ENCODE peak calls at places on chromosomes 12 and 14, in nine cellular contexts. Y, V, B, L, N, K, R, T and M are unnamed samples. For H3K4me1, the result is how much of the 10 kb centered on the place peaks cover.

GRCh38 chr12:54592316-54592715 is 3.9 kb upstream of the PPP1R1A start:
- DNase-seq in Y (no peak), V (no peak), B (no peak), L (no peak), N (no peak), K (no peak), R (no peak), T (peak), M (no peak)

GRCh38 chr12:104055686-104056388 is 5.8 kb upstream of the GLT8D2 start:
- DNase-seq in Y (no peak), V (no peak), B (no peak), L (no peak), N (no peak), K (peak), R (no peak), T (peak), M (peak)

GRCh38 chr12:52217223-52217622 is 15.8 kb upstream of the KRT7 start:
- DNase-seq in Y (peak), V (peak), B (no peak), L (peak), N (no peak), K (peak), R (no peak), T (no peak), M (peak)

GRCh38 chr12:102169922-102170698 is 27.5 kb downstream of the PMCH start:
- DNase-seq in Y (no peak), V (peak), B (peak), L (no peak), N (no peak), K (no peak), R (no peak), T (peak), M (no peak)

GRCh38 chr12:27331299-27331926 is 1.2 kb upstream of the BMAL2 start:
- DNase-seq in Y (no peak), V (peak), B (no peak), L (no peak), N (peak), K (no peak), R (no peak), T (peak), M (no peak)

GRCh38 chr12:65597527-65597926 is 226.8 kb upstream of the HMGA2 start:
- DNase-seq in Y (no peak), V (no peak), B (no peak), L (no peak), N (no peak), K (no peak), R (no peak), T (peak), M (no peak)

GRCh38 chr14:69610859-69611263 is 535 bp upstream of the SUSD6 start:
- DNase-seq in Y (no peak), V (no peak), B (no peak), L (peak), N (no peak), K (no peak), R (no peak), T (no peak), M (no peak)

GRCh38 chr12:12893438-12893837 is 2.1 kb downstream of the GPRC5A start:
- DNase-seq in Y (no peak), V (no peak), B (no peak), L (no peak), N (no peak), K (no peak), R (no peak), T (no peak), M (no peak)

GRCh38 chr12:59076611-59077010 is 156.3 kb upstream of the LRIG3 start:
- DNase-seq in Y (no peak), V (no peak), B (no peak), L (no peak), N (no peak), K (no peak), R (no peak), T (no peak), M (no peak)

GRCh38 chr12:132593938-132594358 is 16.4 kb downstream of the LRCOL1 start:
- DNase-seq in Y (peak), V (peak), B (no peak), L (peak), N (no peak), K (peak), R (no peak), T (peak), M (peak)
- H3K4me3 ChIP-seq in Y (no peak), V (peak), B (no peak), L (no peak), N (no peak), K (peak), R (no peak), T (no peak), M (peak)

GRCh38 chr14:102527255-102528232 is 18.0 kb upstream of the ANKRD9 start:
- DNase-seq in Y (peak), V (peak), B (no peak), L (no peak), N (no peak), K (no peak), R (no peak), T (no peak), M (peak)
- H3K4me1 ChIP-seq in Y (half or more), V (under half), B (under half), L (under half), N (under half), K (under half), R (under half), T (under half), M (under half)

GRCh38 chr12:133124674-133125073 is 5.4 kb downstream of the ZNF891 start:
- DNase-seq in Y (no peak), V (no peak), B (no peak), L (no peak), N (no peak), K (no peak), R (no peak), T (no peak), M (no peak)

GRCh38 chr12:133130808-133131128 is 341 bp downstream of the ZNF10 start:
- DNase-seq in Y (peak), V (no peak), B (no peak), L (peak), N (no peak), K (peak), R (no peak), T (no peak), M (peak)

GRCh38 chr12:133130038-133130807 is at the start of the genes ZNF10 and ZNF891:
- DNase-seq in Y (peak), V (no peak), B (peak), L (peak), N (peak), K (peak), R (peak), T (peak), M (peak)

GRCh38 chr12:133129368-133130037 is 571 bp downstream of the ZNF891 start:
- DNase-seq in Y (peak), V (no peak), B (no peak), L (peak), N (no peak), K (no peak), R (no peak), T (peak), M (no peak)
- H3K27ac ChIP-seq in Y (peak), V (no peak), B (peak), L (peak), N (peak), K (peak), R (peak), T (peak), M (peak)

GRCh38 chr12:24711609-24712008 is 237.3 kb downstream of the BCAT1 start:
- DNase-seq in Y (no peak), V (no peak), B (no peak), L (no peak), N (no peak), K (no peak), R (no peak), T (no peak), M (no peak)
- H3K4me3 ChIP-seq in Y (no peak), V (no peak), B (no peak), L (no peak), N (no peak), K (no peak), R (no peak), T (no peak), M (no peak)

GRCh38 chr12:47085815-47086252 is 6.1 kb upstream of the AMIGO2 start:
- DNase-seq in Y (no peak), V (no peak), B (peak), L (no peak), N (no peak), K (no peak), R (peak), T (peak), M (peak)

GRCh38 chr12:47087088-47087688 is 7.4 kb upstream of the AMIGO2 start:
- DNase-seq in Y (no peak), V (no peak), B (no peak), L (no peak), N (no peak), K (no peak), R (no peak), T (peak), M (no peak)

GRCh38 chr12:47084172-47084571 is 4.4 kb upstream of the AMIGO2 start:
- DNase-seq in Y (no peak), V (no peak), B (no peak), L (no peak), N (no peak), K (no peak), R (no peak), T (no peak), M (no peak)

GRCh38 chr12:47091009-47091408 is 11.2 kb upstream of the AMIGO2 start:
- DNase-seq in Y (no peak), V (no peak), B (no peak), L (no peak), N (no peak), K (no peak), R (no peak), T (no peak), M (no peak)

DNA sequence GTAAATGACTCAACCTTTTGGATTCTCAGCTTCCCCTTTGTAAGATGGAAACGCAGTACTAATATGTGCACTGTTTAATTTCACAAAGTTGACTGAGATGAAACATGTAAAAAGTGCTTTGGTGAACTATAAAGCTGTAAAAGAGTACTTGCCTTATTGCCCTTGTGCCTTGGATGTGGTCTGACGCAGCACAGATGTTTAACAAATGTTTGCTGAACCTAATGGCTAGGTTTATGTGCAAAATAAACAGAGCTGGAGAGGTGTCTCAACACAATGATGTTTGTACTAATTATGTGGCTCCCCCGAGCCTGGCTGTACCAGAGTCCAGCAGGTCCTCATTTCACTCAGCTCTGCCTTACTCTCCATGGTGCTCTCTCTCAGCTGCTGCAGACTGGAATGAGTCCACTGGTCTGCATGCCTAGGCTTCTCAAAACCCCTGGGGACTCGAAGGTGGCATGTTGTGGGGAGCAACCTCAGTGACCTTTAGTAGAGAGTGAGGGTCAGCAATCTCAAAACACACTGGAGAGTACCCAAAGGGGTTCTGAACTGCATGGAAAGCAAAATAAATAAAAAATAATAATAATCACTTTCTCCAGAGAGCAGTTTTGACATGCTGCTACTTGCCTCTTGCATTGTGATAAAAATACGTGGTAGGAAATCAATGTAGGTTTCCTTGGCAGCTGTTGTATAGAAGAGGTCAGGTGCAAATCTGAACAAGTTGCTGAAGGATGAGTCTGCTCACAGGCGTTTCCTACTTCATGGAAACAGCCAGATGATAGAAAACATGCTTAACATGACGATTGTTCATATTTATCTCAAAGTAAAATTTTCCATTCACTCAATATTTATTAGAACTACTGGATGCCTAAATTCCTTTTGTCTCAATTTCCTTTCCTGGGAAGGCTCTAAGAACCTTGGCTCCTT is 8.5 kb upstream of the AMIGO2 start:
- DNase-seq in Y (no peak), V (no peak), B (no peak), L (no peak), N (no peak), K (no peak), R (no peak), T (peak), M (no peak)
- H3K4me1 ChIP-seq in Y (under half), V (under half), B (under half), L (under half), N (under half), K (under half), R (under half), T (under half), M (under half)

GRCh38 chr12:10220398-10221077 is 7.9 kb downstream of the GABARAPL1 start:
- DNase-seq in Y (no peak), V (no peak), B (no peak), L (peak), N (no peak), K (peak), R (no peak), T (peak), M (peak)
- H3K27ac ChIP-seq in Y (peak), V (no peak), B (no peak), L (no peak), N (no peak), K (peak), R (no peak), T (no peak), M (peak)

GRCh38 chr14:88824314-88825077 is at the start of gene TTC8:
- DNase-seq in Y (peak), V (peak), B (peak), L (peak), N (peak), K (peak), R (peak), T (peak), M (peak)

GRCh38 chr14:88821888-88822287 is 2.6 kb upstream of the TTC8 start:
- DNase-seq in Y (no peak), V (no peak), B (no peak), L (no peak), N (no peak), K (no peak), R (no peak), T (no peak), M (no peak)

GRCh38 chr14:88825078-88825458 is 617 bp downstream of the TTC8 start:
- DNase-seq in Y (no peak), V (no peak), B (no peak), L (no peak), N (no peak), K (no peak), R (no peak), T (peak), M (no peak)

GRCh38 chr14:88825503-88825902 is 1.1 kb downstream of the TTC8 start:
- DNase-seq in Y (no peak), V (no peak), B (no peak), L (no peak), N (no peak), K (no peak), R (no peak), T (no peak), M (no peak)

GRCh38 chr14:88823968-88824313 is 510 bp upstream of the TTC8 start:
- DNase-seq in Y (no peak), V (no peak), B (no peak), L (no peak), N (no peak), K (no peak), R (no peak), T (no peak), M (no peak)
- H3K4me3 ChIP-seq in Y (peak), V (peak), B (peak), L (peak), N (peak), K (peak), R (peak), T (peak), M (peak)

DNA sequence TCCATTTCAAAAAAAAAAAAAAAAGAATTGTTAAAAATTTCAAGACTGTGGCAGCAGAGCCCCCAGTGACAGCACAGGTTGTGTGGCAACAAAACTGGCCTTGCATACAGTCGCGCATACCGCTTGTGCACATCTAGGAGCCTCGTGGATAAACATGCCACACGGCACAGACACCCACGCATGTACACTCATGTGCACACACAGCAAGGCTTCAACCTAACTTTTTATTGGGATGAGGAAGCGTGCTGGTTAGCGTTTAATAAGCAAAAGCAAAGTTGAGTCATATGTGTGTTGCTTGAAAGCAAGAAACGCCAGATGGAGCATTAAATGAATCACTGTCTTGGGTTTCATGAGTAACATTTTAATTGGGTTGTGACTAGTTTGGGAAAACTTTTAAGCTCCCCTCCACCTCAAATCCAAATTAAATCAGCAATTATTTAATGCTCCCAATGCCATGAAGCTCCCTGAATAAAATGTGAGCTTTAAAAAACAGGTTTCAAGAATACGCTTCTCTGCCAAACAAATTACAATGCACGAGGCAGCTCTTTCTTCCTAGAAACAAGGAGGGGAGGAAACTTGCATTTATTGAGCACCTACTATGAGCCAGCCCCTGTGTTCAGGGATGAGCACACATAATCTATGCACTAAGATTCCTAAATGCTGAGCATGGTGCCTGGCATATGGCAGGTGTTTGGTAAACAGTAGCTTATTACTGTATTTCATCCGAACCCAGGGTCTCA is 35.7 kb upstream of the EML1 start:
- DNase-seq in Y (no peak), V (peak), B (no peak), L (no peak), N (no peak), K (no peak), R (no peak), T (peak), M (no peak)
- H3K4me1 ChIP-seq in Y (under half), V (under half), B (under half), L (under half), N (under half), K (half or more), R (under half), T (half or more), M (under half)

GRCh38 chr12:111408116-111408440 is 2.4 kb downstream of the SH2B3 start:
- DNase-seq in Y (no peak), V (no peak), B (no peak), L (no peak), N (no peak), K (no peak), R (no peak), T (no peak), M (no peak)

GRCh38 chr12:111407371-111408115 is 1.8 kb downstream of the SH2B3 start:
- DNase-seq in Y (no peak), V (no peak), B (no peak), L (peak), N (no peak), K (no peak), R (no peak), T (no peak), M (no peak)

GRCh38 chr12:111409403-111410228 is 3.9 kb downstream of the SH2B3 start:
- DNase-seq in Y (peak), V (no peak), B (no peak), L (no peak), N (no peak), K (peak), R (no peak), T (peak), M (no peak)

GRCh38 chr12:111410229-111411186 is 4.8 kb downstream of the SH2B3 start:
- DNase-seq in Y (no peak), V (no peak), B (no peak), L (no peak), N (no peak), K (peak), R (no peak), T (no peak), M (no peak)

DNA sequence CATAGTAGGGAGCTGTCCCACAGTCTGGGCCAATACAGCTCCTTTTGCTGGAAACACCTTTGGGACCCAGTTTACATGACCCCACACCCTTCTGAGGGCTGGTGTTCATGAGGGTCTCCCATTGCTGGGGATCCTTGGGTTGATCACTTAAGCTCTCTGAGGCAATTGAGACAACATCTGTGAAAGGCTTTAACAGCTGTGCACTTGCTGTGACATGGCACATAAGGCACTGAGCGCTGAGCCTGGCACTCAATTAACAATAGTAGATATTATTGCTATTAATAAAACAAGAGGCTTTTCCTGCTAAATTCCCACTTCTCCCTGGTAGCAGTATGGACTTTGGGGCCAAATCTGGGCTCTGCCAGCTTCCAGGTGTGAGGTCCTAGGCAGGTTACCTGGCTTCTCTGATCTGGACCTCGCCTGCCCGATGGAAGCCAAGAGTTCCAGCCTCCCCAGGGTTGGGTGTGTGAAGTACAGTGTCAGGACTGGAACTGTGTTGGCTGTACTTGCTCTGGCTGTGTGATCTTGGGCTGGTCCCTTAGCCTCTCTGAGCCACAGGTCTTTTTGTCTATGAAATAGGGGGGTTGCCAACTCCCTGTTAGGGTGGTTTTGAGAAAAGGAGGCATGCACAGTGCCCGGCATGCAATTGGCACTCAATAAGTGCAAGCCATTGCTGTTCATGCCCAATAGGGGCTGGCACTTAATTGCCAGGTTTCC is 3.1 kb downstream of the SH2B3 start:
- DNase-seq in Y (no peak), V (no peak), B (no peak), L (no peak), N (no peak), K (no peak), R (no peak), T (no peak), M (no peak)
- H3K27ac ChIP-seq in Y (peak), V (peak), B (peak), L (no peak), N (peak), K (peak), R (peak), T (peak), M (peak)

GRCh38 chr12:6961695-6962284 is 8.7 kb downstream of the PHB2 start:
- DNase-seq in Y (peak), V (peak), B (no peak), L (peak), N (no peak), K (peak), R (no peak), T (peak), M (peak)
- H3K4me3 ChIP-seq in Y (peak), V (peak), B (peak), L (peak), N (peak), K (peak), R (peak), T (no peak), M (peak)